ENCODE peak calls at places on chromosomes 13 and 19, in eight cellular contexts. One of them, this sample, is unnamed.

GRCh38 chr13:112131081-112131739 is 64.3 kb downstream of the SOX1 start:
- DNase-seq in stimulated activated naive CD4-positive, alpha-beta T cell: no peak
- DNase-seq in thoracic aorta: no peak
- DNase-seq in mesenchymal stem cell: no peak
- DNase-seq in fibroblast of mammary gland: no peak
- DNase-seq in stimulated activated CD8-positive, alpha-beta memory T cell treated with anti-CD3 and anti-CD28 coated beads, Interleukin-7, amount 100 ng/mL, for 24 hours: no peak
- DNase-seq in HT-29: no peak
- DNase-seq in left ventricle myocardium inferior: no peak
- DNase-seq in this sample: no peak

GRCh38 chr19:12720851-12721655 is 2.7 kb downstream of the TNPO2 start:
- DNase-seq in stimulated activated naive CD4-positive, alpha-beta T cell: no peak
- DNase-seq in thoracic aorta: no peak
- DNase-seq in mesenchymal stem cell: peak
- DNase-seq in fibroblast of mammary gland: no peak
- DNase-seq in stimulated activated CD8-positive, alpha-beta memory T cell treated with anti-CD3 and anti-CD28 coated beads, Interleukin-7, amount 100 ng/mL, for 24 hours: no peak
- DNase-seq in HT-29: no peak
- DNase-seq in left ventricle myocardium inferior: no peak
- DNase-seq in this sample: no peak

GRCh38 chr13:36313047-36313969 is 15.7 kb upstream of the CCDC169 start:
- DNase-seq in stimulated activated naive CD4-positive, alpha-beta T cell: no peak
- DNase-seq in thoracic aorta: no peak
- DNase-seq in mesenchymal stem cell: no peak
- DNase-seq in fibroblast of mammary gland: no peak
- DNase-seq in stimulated activated CD8-positive, alpha-beta memory T cell treated with anti-CD3 and anti-CD28 coated beads, Interleukin-7, amount 100 ng/mL, for 24 hours: no peak
- DNase-seq in HT-29: no peak
- DNase-seq in left ventricle myocardium inferior: no peak
- DNase-seq in this sample: no peak

GRCh38 chr13:100454876-100455275 is 133.7 kb downstream of the GGACT start:
- DNase-seq in stimulated activated naive CD4-positive, alpha-beta T cell: no peak
- DNase-seq in thoracic aorta: no peak
- DNase-seq in mesenchymal stem cell: no peak
- DNase-seq in fibroblast of mammary gland: peak
- DNase-seq in stimulated activated CD8-positive, alpha-beta memory T cell treated with anti-CD3 and anti-CD28 coated beads, Interleukin-7, amount 100 ng/mL, for 24 hours: no peak
- DNase-seq in HT-29: peak
- DNase-seq in left ventricle myocardium inferior: no peak
- DNase-seq in this sample: no peak

GRCh38 chr13:42859760-42860159 is 78.4 kb downstream of the FAM216B start:
- DNase-seq in stimulated activated naive CD4-positive, alpha-beta T cell: no peak
- DNase-seq in thoracic aorta: no peak
- DNase-seq in mesenchymal stem cell: no peak
- DNase-seq in fibroblast of mammary gland: no peak
- DNase-seq in stimulated activated CD8-positive, alpha-beta memory T cell treated with anti-CD3 and anti-CD28 coated beads, Interleukin-7, amount 100 ng/mL, for 24 hours: no peak
- DNase-seq in HT-29: no peak
- DNase-seq in left ventricle myocardium inferior: no peak
- DNase-seq in this sample: no peak

GRCh38 chr13:48896312-48896711 is 79.4 kb upstream of the FNDC3A start:
- DNase-seq in stimulated activated naive CD4-positive, alpha-beta T cell: no peak
- DNase-seq in thoracic aorta: no peak
- DNase-seq in mesenchymal stem cell: peak
- DNase-seq in fibroblast of mammary gland: peak
- DNase-seq in stimulated activated CD8-positive, alpha-beta memory T cell treated with anti-CD3 and anti-CD28 coated beads, Interleukin-7, amount 100 ng/mL, for 24 hours: no peak
- DNase-seq in HT-29: no peak
- DNase-seq in left ventricle myocardium inferior: no peak
- DNase-seq in this sample: no peak

GRCh38 chr13:90414691-90415596 is 932.5 kb upstream of the MIR17HG start:
- DNase-seq in stimulated activated naive CD4-positive, alpha-beta T cell: no peak
- DNase-seq in thoracic aorta: no peak
- DNase-seq in mesenchymal stem cell: peak
- DNase-seq in fibroblast of mammary gland: peak
- DNase-seq in stimulated activated CD8-positive, alpha-beta memory T cell treated with anti-CD3 and anti-CD28 coated beads, Interleukin-7, amount 100 ng/mL, for 24 hours: no peak
- DNase-seq in HT-29: no peak
- DNase-seq in left ventricle myocardium inferior: no peak
- DNase-seq in this sample: no peak

GRCh38 chr19:51422053-51422448 is 4.6 kb upstream of the SIGLEC10 start:
- DNase-seq in stimulated activated naive CD4-positive, alpha-beta T cell: peak
- DNase-seq in thoracic aorta: no peak
- DNase-seq in mesenchymal stem cell: peak
- DNase-seq in fibroblast of mammary gland: peak
- DNase-seq in stimulated activated CD8-positive, alpha-beta memory T cell treated with anti-CD3 and anti-CD28 coated beads, Interleukin-7, amount 100 ng/mL, for 24 hours: peak
- DNase-seq in HT-29: peak
- DNase-seq in left ventricle myocardium inferior: peak
- DNase-seq in this sample: peak

GRCh38 chr13:39952244-39953233 is 297.1 kb downstream of the COG6 start:
- DNase-seq in stimulated activated naive CD4-positive, alpha-beta T cell: no peak
- DNase-seq in thoracic aorta: no peak
- DNase-seq in mesenchymal stem cell: peak
- DNase-seq in fibroblast of mammary gland: peak
- DNase-seq in stimulated activated CD8-positive, alpha-beta memory T cell treated with anti-CD3 and anti-CD28 coated beads, Interleukin-7, amount 100 ng/mL, for 24 hours: no peak
- DNase-seq in HT-29: no peak
- DNase-seq in left ventricle myocardium inferior: no peak
- DNase-seq in this sample: peak

GRCh38 chr19:29579308-29579910 is 26.7 kb upstream of the POP4 start:
- DNase-seq in stimulated activated naive CD4-positive, alpha-beta T cell: no peak
- DNase-seq in thoracic aorta: no peak
- DNase-seq in mesenchymal stem cell: no peak
- DNase-seq in fibroblast of mammary gland: no peak
- DNase-seq in stimulated activated CD8-positive, alpha-beta memory T cell treated with anti-CD3 and anti-CD28 coated beads, Interleukin-7, amount 100 ng/mL, for 24 hours: no peak
- DNase-seq in HT-29: no peak
- DNase-seq in left ventricle myocardium inferior: no peak
- DNase-seq in this sample: no peak

GRCh38 chr13:109370486-109370885 is 415.9 kb downstream of the IRS2 start:
- DNase-seq in stimulated activated naive CD4-positive, alpha-beta T cell: no peak
- DNase-seq in thoracic aorta: no peak
- DNase-seq in mesenchymal stem cell: no peak
- DNase-seq in fibroblast of mammary gland: no peak
- DNase-seq in stimulated activated CD8-positive, alpha-beta memory T cell treated with anti-CD3 and anti-CD28 coated beads, Interleukin-7, amount 100 ng/mL, for 24 hours: no peak
- DNase-seq in HT-29: no peak
- DNase-seq in left ventricle myocardium inferior: no peak
- DNase-seq in this sample: no peak

GRCh38 chr19:6481541-6482342 is at the start of gene DENND1C:
- DNase-seq in stimulated activated naive CD4-positive, alpha-beta T cell: no peak
- DNase-seq in thoracic aorta: no peak
- DNase-seq in mesenchymal stem cell: no peak
- DNase-seq in fibroblast of mammary gland: no peak
- DNase-seq in stimulated activated CD8-positive, alpha-beta memory T cell treated with anti-CD3 and anti-CD28 coated beads, Interleukin-7, amount 100 ng/mL, for 24 hours: peak
- DNase-seq in HT-29: no peak
- DNase-seq in left ventricle myocardium inferior: no peak
- DNase-seq in this sample: peak

GRCh38 chr19:29771708-29772415 is 39.9 kb upstream of the CCNE1 start:
- DNase-seq in stimulated activated naive CD4-positive, alpha-beta T cell: no peak
- DNase-seq in thoracic aorta: no peak
- DNase-seq in mesenchymal stem cell: peak
- DNase-seq in fibroblast of mammary gland: peak
- DNase-seq in stimulated activated CD8-positive, alpha-beta memory T cell treated with anti-CD3 and anti-CD28 coated beads, Interleukin-7, amount 100 ng/mL, for 24 hours: no peak
- DNase-seq in HT-29: peak
- DNase-seq in left ventricle myocardium inferior: peak
- DNase-seq in this sample: peak

GRCh38 chr13:88622362-88622973 is 951.3 kb downstream of the SLITRK5 start:
- DNase-seq in stimulated activated naive CD4-positive, alpha-beta T cell: no peak
- DNase-seq in thoracic aorta: no peak
- DNase-seq in mesenchymal stem cell: peak
- DNase-seq in fibroblast of mammary gland: no peak
- DNase-seq in stimulated activated CD8-positive, alpha-beta memory T cell treated with anti-CD3 and anti-CD28 coated beads, Interleukin-7, amount 100 ng/mL, for 24 hours: no peak
- DNase-seq in HT-29: no peak
- DNase-seq in left ventricle myocardium inferior: no peak
- DNase-seq in this sample: no peak

GRCh38 chr13:26999499-26999898 is 172.1 kb downstream of the USP12 start:
- DNase-seq in stimulated activated naive CD4-positive, alpha-beta T cell: no peak
- DNase-seq in thoracic aorta: no peak
- DNase-seq in mesenchymal stem cell: no peak
- DNase-seq in fibroblast of mammary gland: no peak
- DNase-seq in stimulated activated CD8-positive, alpha-beta memory T cell treated with anti-CD3 and anti-CD28 coated beads, Interleukin-7, amount 100 ng/mL, for 24 hours: no peak
- DNase-seq in HT-29: no peak
- DNase-seq in left ventricle myocardium inferior: no peak
- DNase-seq in this sample: no peak

GRCh38 chr13:73972503-73972902 is 161.7 kb downstream of the KLF12 start:
- DNase-seq in stimulated activated naive CD4-positive, alpha-beta T cell: no peak
- DNase-seq in thoracic aorta: no peak
- DNase-seq in mesenchymal stem cell: no peak
- DNase-seq in fibroblast of mammary gland: no peak
- DNase-seq in stimulated activated CD8-positive, alpha-beta memory T cell treated with anti-CD3 and anti-CD28 coated beads, Interleukin-7, amount 100 ng/mL, for 24 hours: no peak
- DNase-seq in HT-29: no peak
- DNase-seq in left ventricle myocardium inferior: no peak
- DNase-seq in this sample: no peak

GRCh38 chr19:12841094-12841493 is 2.8 kb downstream of the MAST1 start:
- DNase-seq in stimulated activated naive CD4-positive, alpha-beta T cell: no peak
- DNase-seq in thoracic aorta: no peak
- DNase-seq in mesenchymal stem cell: peak
- DNase-seq in fibroblast of mammary gland: peak
- DNase-seq in stimulated activated CD8-positive, alpha-beta memory T cell treated with anti-CD3 and anti-CD28 coated beads, Interleukin-7, amount 100 ng/mL, for 24 hours: no peak
- DNase-seq in HT-29: no peak
- DNase-seq in left ventricle myocardium inferior: no peak
- DNase-seq in this sample: no peak

GRCh38 chr13:114067886-114068722 is 64.3 kb downstream of the RASA3 start:
- DNase-seq in stimulated activated naive CD4-positive, alpha-beta T cell: no peak
- DNase-seq in thoracic aorta: no peak
- DNase-seq in mesenchymal stem cell: no peak
- DNase-seq in fibroblast of mammary gland: no peak
- DNase-seq in stimulated activated CD8-positive, alpha-beta memory T cell treated with anti-CD3 and anti-CD28 coated beads, Interleukin-7, amount 100 ng/mL, for 24 hours: no peak
- DNase-seq in HT-29: no peak
- DNase-seq in left ventricle myocardium inferior: no peak
- DNase-seq in this sample: peak

GRCh38 chr13:85497652-85498051 is 301.6 kb downstream of the SLITRK6 start:
- DNase-seq in stimulated activated naive CD4-positive, alpha-beta T cell: no peak
- DNase-seq in thoracic aorta: no peak
- DNase-seq in mesenchymal stem cell: peak
- DNase-seq in fibroblast of mammary gland: peak
- DNase-seq in stimulated activated CD8-positive, alpha-beta memory T cell treated with anti-CD3 and anti-CD28 coated beads, Interleukin-7, amount 100 ng/mL, for 24 hours: no peak
- DNase-seq in HT-29: peak
- DNase-seq in left ventricle myocardium inferior: no peak
- DNase-seq in this sample: no peak

GRCh38 chr19:41219924-41220567 is 1.0 kb downstream of the AXL start:
- DNase-seq in stimulated activated naive CD4-positive, alpha-beta T cell: no peak
- DNase-seq in thoracic aorta: peak
- DNase-seq in mesenchymal stem cell: peak
- DNase-seq in fibroblast of mammary gland: peak
- DNase-seq in stimulated activated CD8-positive, alpha-beta memory T cell treated with anti-CD3 and anti-CD28 coated beads, Interleukin-7, amount 100 ng/mL, for 24 hours: no peak
- DNase-seq in HT-29: no peak
- DNase-seq in left ventricle myocardium inferior: peak
- DNase-seq in this sample: no peak

GRCh38 chr19:57473646-57474045 is 3.7 kb downstream of the ZNF772 start:
- DNase-seq in stimulated activated naive CD4-positive, alpha-beta T cell: no peak
- DNase-seq in thoracic aorta: no peak
- DNase-seq in mesenchymal stem cell: no peak
- DNase-seq in fibroblast of mammary gland: peak
- DNase-seq in stimulated activated CD8-positive, alpha-beta memory T cell treated with anti-CD3 and anti-CD28 coated beads, Interleukin-7, amount 100 ng/mL, for 24 hours: no peak
- DNase-seq in HT-29: no peak
- DNase-seq in left ventricle myocardium inferior: no peak
- DNase-seq in this sample: no peak

GRCh38 chr13:110812111-110812868 is 98.8 kb downstream of the ING1 start:
- DNase-seq in stimulated activated naive CD4-positive, alpha-beta T cell: no peak
- DNase-seq in thoracic aorta: no peak
- DNase-seq in mesenchymal stem cell: no peak
- DNase-seq in fibroblast of mammary gland: peak
- DNase-seq in stimulated activated CD8-positive, alpha-beta memory T cell treated with anti-CD3 and anti-CD28 coated beads, Interleukin-7, amount 100 ng/mL, for 24 hours: no peak
- DNase-seq in HT-29: no peak
- DNase-seq in left ventricle myocardium inferior: no peak
- DNase-seq in this sample: no peak

GRCh38 chr13:36356058-36356457 is 9.9 kb upstream of the SPART start:
- DNase-seq in stimulated activated naive CD4-positive, alpha-beta T cell: no peak
- DNase-seq in thoracic aorta: no peak
- DNase-seq in mesenchymal stem cell: no peak
- DNase-seq in fibroblast of mammary gland: no peak
- DNase-seq in stimulated activated CD8-positive, alpha-beta memory T cell treated with anti-CD3 and anti-CD28 coated beads, Interleukin-7, amount 100 ng/mL, for 24 hours: no peak
- DNase-seq in HT-29: no peak
- DNase-seq in left ventricle myocardium inferior: no peak
- DNase-seq in this sample: no peak

GRCh38 chr19:55146078-55146647 is 2.8 kb downstream of the TNNT1 start:
- DNase-seq in stimulated activated naive CD4-positive, alpha-beta T cell: no peak
- DNase-seq in thoracic aorta: no peak
- DNase-seq in mesenchymal stem cell: peak
- DNase-seq in fibroblast of mammary gland: peak
- DNase-seq in stimulated activated CD8-positive, alpha-beta memory T cell treated with anti-CD3 and anti-CD28 coated beads, Interleukin-7, amount 100 ng/mL, for 24 hours: no peak
- DNase-seq in HT-29: peak
- DNase-seq in left ventricle myocardium inferior: no peak
- DNase-seq in this sample: peak

GRCh38 chr13:69935043-69935442 is 172.6 kb upstream of the ATXN8OS start:
- DNase-seq in stimulated activated naive CD4-positive, alpha-beta T cell: no peak
- DNase-seq in thoracic aorta: no peak
- DNase-seq in mesenchymal stem cell: peak
- DNase-seq in fibroblast of mammary gland: no peak
- DNase-seq in stimulated activated CD8-positive, alpha-beta memory T cell treated with anti-CD3 and anti-CD28 coated beads, Interleukin-7, amount 100 ng/mL, for 24 hours: no peak
- DNase-seq in HT-29: peak
- DNase-seq in left ventricle myocardium inferior: no peak
- DNase-seq in this sample: no peak

GRCh38 chr19:56866563-56866962 is 26.0 kb upstream of the PEG3 start:
- DNase-seq in stimulated activated naive CD4-positive, alpha-beta T cell: no peak
- DNase-seq in thoracic aorta: no peak
- DNase-seq in mesenchymal stem cell: no peak
- DNase-seq in fibroblast of mammary gland: no peak
- DNase-seq in stimulated activated CD8-positive, alpha-beta memory T cell treated with anti-CD3 and anti-CD28 coated beads, Interleukin-7, amount 100 ng/mL, for 24 hours: no peak
- DNase-seq in HT-29: no peak
- DNase-seq in left ventricle myocardium inferior: no peak
- DNase-seq in this sample: no peak